ENCODE peak calls at places on chromosomes 1 and 21, in six cellular contexts. R, E, B, V, M and W are unnamed samples.

GRCh38 chr1:209877109-209877764 is 49.5 kb downstream of the UTP25 start:
- DNase-seq in R (no peak), E (no peak), B (peak), V (no peak), M (no peak), W (no peak)

GRCh38 chr1:159141584-159142518 is 29.6 kb upstream of the CADM3 start:
- DNase-seq in R (no peak), E (no peak), B (peak), V (no peak), M (peak), W (peak)

GRCh38 chr1:200670215-200671118 is 760 bp upstream of the DDX59 start:
- DNase-seq in R (no peak), E (no peak), B (no peak), V (no peak), M (no peak), W (peak)

GRCh38 chr1:29541641-29542040 is 305.3 kb downstream of the PTPRU start:
- DNase-seq in R (no peak), E (no peak), B (no peak), V (no peak), M (no peak), W (no peak)

GRCh38 chr1:189510827-189511226 is 966.8 kb downstream of the BRINP3 start:
- DNase-seq in R (no peak), E (no peak), B (no peak), V (no peak), M (no peak), W (no peak)

GRCh38 chr1:203644661-203645510 is 18.3 kb downstream of the ATP2B4 start:
- DNase-seq in R (no peak), E (no peak), B (peak), V (no peak), M (no peak), W (no peak)

GRCh38 chr1:157653494-157653873 is 47.1 kb downstream of the FCRL3 start:
- DNase-seq in R (no peak), E (no peak), B (no peak), V (no peak), M (no peak), W (no peak)

GRCh38 chr1:42013881-42014470 is 95.3 kb upstream of the HIVEP3 start:
- DNase-seq in R (no peak), E (no peak), B (no peak), V (no peak), M (no peak), W (peak)

GRCh38 chr1:38477811-38478210 is 381.8 kb downstream of the RRAGC start:
- DNase-seq in R (no peak), E (no peak), B (no peak), V (no peak), M (no peak), W (no peak)

GRCh38 chr1:31730336-31731048 is 26.7 kb upstream of the COL16A1 start:
- DNase-seq in R (no peak), E (no peak), B (no peak), V (no peak), M (no peak), W (no peak)

GRCh38 chr1:39900662-39901485 is 843 bp downstream of the MYCL start:
- DNase-seq in R (no peak), E (no peak), B (peak), V (no peak), M (no peak), W (no peak)

GRCh38 chr1:170669036-170669435 is 5.1 kb downstream of the PRRX1 start:
- DNase-seq in R (no peak), E (no peak), B (no peak), V (no peak), M (no peak), W (no peak)

GRCh38 chr21:38277501-38278111 is 20.8 kb downstream of the KCNJ15 start:
- DNase-seq in R (no peak), E (peak), B (peak), V (no peak), M (peak), W (no peak)